ENCODE peak calls at places on chromosomes 13 and 19, in four cellular contexts. V is heart left ventricle, G is transverse colon, Y is GM23248. C is an unnamed sample.

GRCh38 chr13:34886987-34887386 is 55.1 kb upstream of the NBEA start:
- DNase-seq in V (no peak), G (no peak), Y (peak), C (no peak)

GRCh38 chr13:34409496-34410163 is 532.4 kb upstream of the NBEA start:
- DNase-seq in V (no peak), G (no peak), Y (no peak), C (no peak)

GRCh38 chr19:29867984-29868383 is 56.2 kb downstream of the CCNE1 start:
- DNase-seq in V (no peak), G (no peak), Y (no peak), C (no peak)

GRCh38 chr13:29621401-29621800 is 25.9 kb upstream of the SLC7A1 start:
- DNase-seq in V (no peak), G (no peak), Y (peak), C (no peak)

GRCh38 chr13:33194820-33195692 is 90.5 kb downstream of the STARD13 start:
- DNase-seq in V (peak), G (no peak), Y (peak), C (no peak)

GRCh38 chr13:97306646-97307045 is 84.5 kb downstream of the MBNL2 start:
- DNase-seq in V (no peak), G (no peak), Y (no peak), C (no peak)

GRCh38 chr13:39451860-39452301 is 151.1 kb downstream of the LHFPL6 start:
- DNase-seq in V (peak), G (peak), Y (no peak), C (peak)

GRCh38 chr13:36212789-36213188 is 1.6 kb downstream of the SOHLH2 start:
- DNase-seq in V (no peak), G (no peak), Y (no peak), C (no peak)

GRCh38 chr19:670609-671075 is 5.5 kb upstream of the FSTL3 start:
- DNase-seq in V (no peak), G (no peak), Y (peak), C (no peak)

GRCh38 chr19:18432275-18433038 is 5.5 kb downstream of the ISYNA1 start:
- DNase-seq in V (no peak), G (no peak), Y (no peak), C (no peak)

GRCh38 chr19:21612403-21612872 is 107.0 kb downstream of the ZNF429 start:
- DNase-seq in V (no peak), G (no peak), Y (no peak), C (no peak)

GRCh38 chr13:55013051-55013450 is 1984.4 kb downstream of the OLFM4 start:
- DNase-seq in V (no peak), G (no peak), Y (no peak), C (no peak)

GRCh38 chr13:29761815-29762214 is 88.6 kb downstream of the UBL3 start:
- DNase-seq in V (no peak), G (no peak), Y (no peak), C (no peak)

GRCh38 chr13:114279770-114280169 is 1.6 kb upstream of the UPF3A start:
- DNase-seq in V (no peak), G (no peak), Y (no peak), C (no peak)
- H3K4me3 ChIP-seq in V (no peak), G (no peak), Y (no peak), C (no peak)

GRCh38 chr13:105920375-105920774 is 615.1 kb downstream of the EFNB2 start:
- DNase-seq in V (no peak), G (peak), Y (peak), C (no peak)
- H3K27ac ChIP-seq in V (no peak), G (peak), Y (peak), C (no peak)

DNA sequence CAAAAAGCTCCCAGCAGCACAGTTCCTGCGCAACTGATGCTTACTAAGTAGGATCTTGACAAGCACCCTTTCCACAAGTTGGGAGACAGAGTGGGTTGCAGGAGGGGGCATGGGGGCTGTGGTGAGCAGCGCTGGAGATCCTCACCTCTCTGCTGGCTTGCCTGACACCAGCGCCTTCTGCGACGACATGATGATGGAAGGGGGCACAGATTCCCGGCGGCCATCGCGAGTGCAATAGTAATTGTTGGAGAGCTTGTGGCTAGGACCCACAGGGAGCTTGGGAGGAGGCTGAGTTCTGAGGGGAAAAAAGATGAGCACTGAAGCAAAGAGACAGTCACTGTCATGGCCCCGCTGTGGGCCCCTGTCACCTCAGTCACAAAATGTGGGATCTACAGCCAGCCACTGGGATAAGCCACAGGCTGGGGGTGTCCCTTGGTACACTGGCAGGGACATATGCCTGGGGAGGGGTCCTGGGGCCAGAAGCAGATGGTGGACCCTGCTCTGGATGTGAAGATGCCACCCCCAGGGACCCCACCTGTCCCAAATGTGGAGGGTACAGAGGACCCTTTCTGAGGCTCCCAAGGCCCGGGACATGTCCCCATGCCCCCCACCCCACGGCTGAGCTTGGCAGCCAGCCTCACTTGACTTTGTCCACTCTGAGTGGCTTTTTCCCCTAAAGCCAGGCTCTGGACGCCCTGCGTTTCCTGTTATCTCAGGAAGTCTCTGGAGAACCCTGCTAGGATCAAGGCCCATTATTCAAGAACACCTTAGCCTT is 4.6 kb downstream of the NDUFA7 start:
- DNase-seq in V (no peak), G (no peak), Y (no peak), C (no peak)
- H3K4me3 ChIP-seq in V (no peak), G (no peak), Y (no peak), C (no peak)

GRCh38 chr13:109764474-109765292 is 21.7 kb downstream of the IRS2 start:
- DNase-seq in V (no peak), G (no peak), Y (peak), C (peak)
- H3K27ac ChIP-seq in V (no peak), G (no peak), Y (no peak), C (peak)

GRCh38 chr19:6478815-6479214 is 2.8 kb downstream of the DENND1C start:
- DNase-seq in V (no peak), G (no peak), Y (no peak), C (no peak)

GRCh38 chr19:6475321-6476108 is 6.1 kb downstream of the DENND1C start:
- DNase-seq in V (no peak), G (no peak), Y (no peak), C (no peak)

GRCh38 chr19:6473652-6474051 is 7.9 kb downstream of the DENND1C start:
- DNase-seq in V (no peak), G (no peak), Y (no peak), C (no peak)

GRCh38 chr19:6476896-6477431 is 4.6 kb downstream of the DENND1C start:
- DNase-seq in V (no peak), G (no peak), Y (no peak), C (no peak)

GRCh38 chr19:6476155-6476895 is 5.3 kb downstream of the DENND1C start:
- DNase-seq in V (no peak), G (peak), Y (peak), C (peak)
- H3K4me3 ChIP-seq in V (no peak), G (no peak), Y (no peak), C (peak)

GRCh38 chr19:16608290-16608704 is 19.7 kb downstream of the MED26 start:
- DNase-seq in V (no peak), G (peak), Y (peak), C (peak)
- H3K27ac ChIP-seq in V (no peak), G (peak), Y (peak), C (peak)

DNA sequence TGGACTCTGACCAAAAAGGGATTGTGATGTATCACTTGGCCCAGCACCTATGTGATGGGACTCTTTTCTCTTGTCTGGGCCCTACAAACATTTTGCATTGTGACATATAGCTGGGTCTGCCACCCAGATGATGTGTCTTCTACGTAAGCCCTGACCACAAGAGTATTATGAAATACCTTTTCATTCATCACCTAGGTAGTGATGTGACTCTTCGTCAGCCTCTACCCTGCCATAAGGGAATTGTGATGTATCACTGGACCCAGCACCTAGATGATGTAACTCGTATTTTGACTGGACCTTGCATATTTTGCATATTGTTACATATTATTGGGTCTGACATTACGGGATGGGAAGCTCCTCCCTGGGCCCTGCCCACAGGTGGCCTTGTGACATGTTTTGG is 29.7 kb upstream of the ZNF681 start:
- DNase-seq in V (no peak), G (no peak), Y (no peak), C (no peak)
- H3K4me3 ChIP-seq in V (no peak), G (no peak), Y (no peak), C (no peak)

GRCh38 chr19:23800281-23800680 is 41.6 kb upstream of the ZNF681 start:
- DNase-seq in V (no peak), G (no peak), Y (no peak), C (no peak)
- H3K27ac ChIP-seq in V (no peak), G (no peak), Y (no peak), C (no peak)

GRCh38 chr19:43662487-43662886 is 7.5 kb downstream of the PLAUR start:
- DNase-seq in V (no peak), G (no peak), Y (peak), C (no peak)

GRCh38 chr19:43667524-43668405 is 2.2 kb downstream of the PLAUR start:
- DNase-seq in V (peak), G (peak), Y (no peak), C (no peak)

GRCh38 chr19:43668406-43669158 is 1.4 kb downstream of the PLAUR start:
- DNase-seq in V (peak), G (peak), Y (peak), C (peak)

GRCh38 chr19:43660301-43660700 is 9.7 kb downstream of the PLAUR start:
- DNase-seq in V (no peak), G (no peak), Y (no peak), C (no peak)

DNA sequence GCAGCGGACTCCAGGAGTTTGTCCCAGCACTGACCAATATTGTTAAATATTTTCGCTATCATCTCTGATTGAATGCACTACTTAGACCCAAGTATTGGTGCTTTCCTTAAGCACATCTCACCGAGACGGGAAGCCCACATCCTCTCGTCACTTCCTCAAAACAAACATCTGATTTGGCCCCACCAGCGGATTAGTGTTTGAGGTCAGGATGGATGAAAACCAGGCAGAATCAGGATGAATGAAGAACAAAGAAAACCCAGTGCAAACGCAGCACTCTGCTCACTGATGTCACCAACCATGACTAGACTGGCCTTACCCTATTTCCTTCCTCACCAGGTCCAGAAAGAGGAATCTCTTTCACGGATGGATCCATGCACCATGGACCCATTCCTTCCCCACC is 6.0 kb downstream of the PLAUR start:
- DNase-seq in V (no peak), G (no peak), Y (no peak), C (no peak)
- H3K4me3 ChIP-seq in V (no peak), G (no peak), Y (no peak), C (no peak)

GRCh38 chr19:44779150-44779549 is 1.5 kb downstream of the CBLC start:
- DNase-seq in V (no peak), G (no peak), Y (no peak), C (no peak)
- H3K27ac ChIP-seq in V (no peak), G (peak), Y (no peak), C (no peak)

C was measured in gastrocnemius medialis.